ENCODE peak calls at places on chromosome 5, in six cellular contexts. U is NT2/D1; Q is 8988T; E is activated T-cell treated with anti-CD3 and anti-CD28 coated beads, Interleukin-2, amount 50 U/mL, for 72 hours; A is stimulated activated CD4-positive, alpha-beta T cell treated with anti-CD3 and anti-CD28 coated beads, Interleukin-2, amount 100 ng/mL, for 24 hours; S is T-helper 2 cell. W is an unnamed sample.

GRCh38 chr5:150140830-150141229 is 14.8 kb downstream of the PDGFRB start:
- DNase-seq in U (no peak), Q (no peak), E (no peak), A (no peak), S (no peak), W (no peak)

GRCh38 chr5:67211926-67212325 is 15.3 kb upstream of the CD180 start:
- DNase-seq in U (no peak), Q (peak), E (no peak), A (no peak), S (no peak), W (no peak)

GRCh38 chr5:167999182-167999581 is 292.3 kb upstream of the WWC1 start:
- DNase-seq in U (no peak), Q (no peak), E (no peak), A (no peak), S (no peak), W (no peak)

GRCh38 chr5:152164860-152165259 is 240.2 kb upstream of the GLRA1 start:
- DNase-seq in U (no peak), Q (no peak), E (no peak), A (no peak), S (no peak), W (no peak)

GRCh38 chr5:67303356-67303755 is 106.8 kb upstream of the CD180 start:
- DNase-seq in U (no peak), Q (no peak), E (no peak), A (no peak), S (no peak), W (no peak)

GRCh38 chr5:36739751-36740221 is 133.4 kb downstream of the SLC1A3 start:
- DNase-seq in U (peak), Q (no peak), E (peak), A (peak), S (peak), W (peak)

GRCh38 chr5:99929806-99930135 is 605.4 kb upstream of the FAM174A start:
- DNase-seq in U (no peak), Q (no peak), E (no peak), A (no peak), S (no peak), W (no peak)

GRCh38 chr5:180816608-180817534 is 14.3 kb upstream of the MGAT1 start:
- DNase-seq in U (no peak), Q (no peak), E (no peak), A (no peak), S (no peak), W (no peak)

GRCh38 chr5:58786035-58786434 is 203.2 kb downstream of the RAB3C start:
- DNase-seq in U (no peak), Q (no peak), E (no peak), A (no peak), S (no peak), W (no peak)

GRCh38 chr5:68279960-68280359 is 64.4 kb downstream of the PIK3R1 start:
- DNase-seq in U (no peak), Q (no peak), E (peak), A (no peak), S (peak), W (peak)

GRCh38 chr5:95217881-95218280 is 67.0 kb downstream of the MCTP1 start:
- DNase-seq in U (no peak), Q (no peak), E (no peak), A (no peak), S (no peak), W (no peak)

GRCh38 chr5:95283761-95284511 is 958 bp downstream of the MCTP1 start:
- DNase-seq in U (no peak), Q (peak), E (peak), A (peak), S (no peak), W (peak)

GRCh38 chr5:157767674-157768073 is 24.2 kb downstream of the LSM11 start:
- DNase-seq in U (no peak), Q (no peak), E (no peak), A (no peak), S (no peak), W (no peak)

W was measured in activated CD4-positive, alpha-beta memory T cell treated with anti-CD3 and anti-CD28 coated beads, Interleukin-2, amount 10 ng/mL, durations not matched to agents 7 days and 5 days.